ENCODE peak calls at places on chromosome 11, in eight cellular contexts. One of them, this sample, is unnamed.

GRCh38 chr11:44842219-44842618 is 108.5 kb downstream of the TP53I11 start:
- DNase-seq in retinal pigment epithelial cell: no peak
- DNase-seq in neuronal stem cell: no peak
- DNase-seq in CD8-positive, alpha-beta memory T cell: no peak
- DNase-seq in heart right ventricle: no peak
- DNase-seq in fibroblast of the aortic adventitia: peak
- DNase-seq in T follicular helper cell: no peak
- DNase-seq in stimulated activated CD4-positive, alpha-beta T cell treated with anti-CD3 and anti-CD28 coated beads, Interleukin-2, amount 100 ng/mL, for 48 hours: no peak
- DNase-seq in this sample: peak

GRCh38 chr11:132030896-132031295 is 660.5 kb downstream of the NTM start:
- DNase-seq in retinal pigment epithelial cell: no peak
- DNase-seq in neuronal stem cell: no peak
- DNase-seq in CD8-positive, alpha-beta memory T cell: no peak
- DNase-seq in heart right ventricle: no peak
- DNase-seq in fibroblast of the aortic adventitia: peak
- DNase-seq in T follicular helper cell: no peak
- DNase-seq in stimulated activated CD4-positive, alpha-beta T cell treated with anti-CD3 and anti-CD28 coated beads, Interleukin-2, amount 100 ng/mL, for 48 hours: no peak
- DNase-seq in this sample: no peak

GRCh38 chr11:13429836-13430235 is 33.2 kb downstream of the BTBD10 start:
- DNase-seq in retinal pigment epithelial cell: no peak
- DNase-seq in neuronal stem cell: no peak
- DNase-seq in CD8-positive, alpha-beta memory T cell: no peak
- DNase-seq in heart right ventricle: no peak
- DNase-seq in fibroblast of the aortic adventitia: no peak
- DNase-seq in T follicular helper cell: no peak
- DNase-seq in stimulated activated CD4-positive, alpha-beta T cell treated with anti-CD3 and anti-CD28 coated beads, Interleukin-2, amount 100 ng/mL, for 48 hours: no peak
- DNase-seq in this sample: no peak

GRCh38 chr11:64107300-64107699 is 58.6 kb downstream of the MACROD1 start:
- DNase-seq in retinal pigment epithelial cell: no peak
- DNase-seq in neuronal stem cell: no peak
- DNase-seq in CD8-positive, alpha-beta memory T cell: no peak
- DNase-seq in heart right ventricle: no peak
- DNase-seq in fibroblast of the aortic adventitia: no peak
- DNase-seq in T follicular helper cell: no peak
- DNase-seq in stimulated activated CD4-positive, alpha-beta T cell treated with anti-CD3 and anti-CD28 coated beads, Interleukin-2, amount 100 ng/mL, for 48 hours: no peak
- DNase-seq in this sample: no peak

GRCh38 chr11:74981888-74982287 is 6.8 kb upstream of the NEU3 start:
- DNase-seq in retinal pigment epithelial cell: no peak
- DNase-seq in neuronal stem cell: no peak
- DNase-seq in CD8-positive, alpha-beta memory T cell: no peak
- DNase-seq in heart right ventricle: no peak
- DNase-seq in fibroblast of the aortic adventitia: no peak
- DNase-seq in T follicular helper cell: no peak
- DNase-seq in stimulated activated CD4-positive, alpha-beta T cell treated with anti-CD3 and anti-CD28 coated beads, Interleukin-2, amount 100 ng/mL, for 48 hours: no peak
- DNase-seq in this sample: no peak

GRCh38 chr11:68912254-68912653 is 8.6 kb downstream of the IGHMBP2 start:
- DNase-seq in retinal pigment epithelial cell: no peak
- DNase-seq in neuronal stem cell: no peak
- DNase-seq in CD8-positive, alpha-beta memory T cell: no peak
- DNase-seq in heart right ventricle: no peak
- DNase-seq in fibroblast of the aortic adventitia: peak
- DNase-seq in T follicular helper cell: no peak
- DNase-seq in stimulated activated CD4-positive, alpha-beta T cell treated with anti-CD3 and anti-CD28 coated beads, Interleukin-2, amount 100 ng/mL, for 48 hours: no peak
- DNase-seq in this sample: no peak

GRCh38 chr11:66438009-66438503 is 592 bp downstream of the MRPL11 start:
- DNase-seq in retinal pigment epithelial cell: no peak
- DNase-seq in neuronal stem cell: no peak
- DNase-seq in CD8-positive, alpha-beta memory T cell: no peak
- DNase-seq in heart right ventricle: no peak
- DNase-seq in fibroblast of the aortic adventitia: no peak
- DNase-seq in T follicular helper cell: no peak
- DNase-seq in stimulated activated CD4-positive, alpha-beta T cell treated with anti-CD3 and anti-CD28 coated beads, Interleukin-2, amount 100 ng/mL, for 48 hours: no peak
- DNase-seq in this sample: no peak

GRCh38 chr11:111307472-111308108 is 9.2 kb downstream of the POU2AF3 start:
- DNase-seq in retinal pigment epithelial cell: no peak
- DNase-seq in neuronal stem cell: no peak
- DNase-seq in CD8-positive, alpha-beta memory T cell: no peak
- DNase-seq in heart right ventricle: no peak
- DNase-seq in fibroblast of the aortic adventitia: no peak
- DNase-seq in T follicular helper cell: no peak
- DNase-seq in stimulated activated CD4-positive, alpha-beta T cell treated with anti-CD3 and anti-CD28 coated beads, Interleukin-2, amount 100 ng/mL, for 48 hours: no peak
- DNase-seq in this sample: no peak

GRCh38 chr11:93507517-93507916 is 35.7 kb downstream of the SMCO4 start:
- DNase-seq in retinal pigment epithelial cell: no peak
- DNase-seq in neuronal stem cell: no peak
- DNase-seq in CD8-positive, alpha-beta memory T cell: no peak
- DNase-seq in heart right ventricle: no peak
- DNase-seq in fibroblast of the aortic adventitia: no peak
- DNase-seq in T follicular helper cell: no peak
- DNase-seq in stimulated activated CD4-positive, alpha-beta T cell treated with anti-CD3 and anti-CD28 coated beads, Interleukin-2, amount 100 ng/mL, for 48 hours: no peak
- DNase-seq in this sample: no peak

GRCh38 chr11:2525166-2525861 is 80.5 kb downstream of the KCNQ1 start:
- DNase-seq in retinal pigment epithelial cell: no peak
- DNase-seq in neuronal stem cell: no peak
- DNase-seq in CD8-positive, alpha-beta memory T cell: peak
- DNase-seq in heart right ventricle: peak
- DNase-seq in fibroblast of the aortic adventitia: no peak
- DNase-seq in T follicular helper cell: no peak
- DNase-seq in stimulated activated CD4-positive, alpha-beta T cell treated with anti-CD3 and anti-CD28 coated beads, Interleukin-2, amount 100 ng/mL, for 48 hours: no peak
- DNase-seq in this sample: no peak

GRCh38 chr11:64339754-64340408 is at the start of gene CCDC88B:
- DNase-seq in retinal pigment epithelial cell: no peak
- DNase-seq in neuronal stem cell: no peak
- DNase-seq in CD8-positive, alpha-beta memory T cell: peak
- DNase-seq in heart right ventricle: peak
- DNase-seq in fibroblast of the aortic adventitia: no peak
- DNase-seq in T follicular helper cell: peak
- DNase-seq in stimulated activated CD4-positive, alpha-beta T cell treated with anti-CD3 and anti-CD28 coated beads, Interleukin-2, amount 100 ng/mL, for 48 hours: peak
- DNase-seq in this sample: no peak

GRCh38 chr11:115297330-115297729 is 206.9 kb downstream of the CADM1 start:
- DNase-seq in retinal pigment epithelial cell: no peak
- DNase-seq in neuronal stem cell: no peak
- DNase-seq in CD8-positive, alpha-beta memory T cell: no peak
- DNase-seq in heart right ventricle: no peak
- DNase-seq in fibroblast of the aortic adventitia: no peak
- DNase-seq in T follicular helper cell: no peak
- DNase-seq in stimulated activated CD4-positive, alpha-beta T cell treated with anti-CD3 and anti-CD28 coated beads, Interleukin-2, amount 100 ng/mL, for 48 hours: no peak
- DNase-seq in this sample: peak

GRCh38 chr11:44300881-44301855 is 8.8 kb downstream of the ALX4 start:
- DNase-seq in retinal pigment epithelial cell: no peak
- DNase-seq in neuronal stem cell: no peak
- DNase-seq in CD8-positive, alpha-beta memory T cell: no peak
- DNase-seq in heart right ventricle: no peak
- DNase-seq in fibroblast of the aortic adventitia: no peak
- DNase-seq in T follicular helper cell: no peak
- DNase-seq in stimulated activated CD4-positive, alpha-beta T cell treated with anti-CD3 and anti-CD28 coated beads, Interleukin-2, amount 100 ng/mL, for 48 hours: no peak
- DNase-seq in this sample: peak

GRCh38 chr11:60122414-60123036 is 34.1 kb downstream of the MS4A2 start:
- DNase-seq in retinal pigment epithelial cell: no peak
- DNase-seq in neuronal stem cell: no peak
- DNase-seq in CD8-positive, alpha-beta memory T cell: no peak
- DNase-seq in heart right ventricle: no peak
- DNase-seq in fibroblast of the aortic adventitia: no peak
- DNase-seq in T follicular helper cell: no peak
- DNase-seq in stimulated activated CD4-positive, alpha-beta T cell treated with anti-CD3 and anti-CD28 coated beads, Interleukin-2, amount 100 ng/mL, for 48 hours: no peak
- DNase-seq in this sample: no peak

GRCh38 chr11:83073248-83073647 is 1.6 kb upstream of the RAB30 start:
- DNase-seq in retinal pigment epithelial cell: no peak
- DNase-seq in neuronal stem cell: no peak
- DNase-seq in CD8-positive, alpha-beta memory T cell: no peak
- DNase-seq in heart right ventricle: no peak
- DNase-seq in fibroblast of the aortic adventitia: no peak
- DNase-seq in T follicular helper cell: no peak
- DNase-seq in stimulated activated CD4-positive, alpha-beta T cell treated with anti-CD3 and anti-CD28 coated beads, Interleukin-2, amount 100 ng/mL, for 48 hours: no peak
- DNase-seq in this sample: no peak

GRCh38 chr11:94676769-94677168 is 91.4 kb upstream of the AMOTL1 start:
- DNase-seq in retinal pigment epithelial cell: no peak
- DNase-seq in neuronal stem cell: no peak
- DNase-seq in CD8-positive, alpha-beta memory T cell: no peak
- DNase-seq in heart right ventricle: no peak
- DNase-seq in fibroblast of the aortic adventitia: no peak
- DNase-seq in T follicular helper cell: no peak
- DNase-seq in stimulated activated CD4-positive, alpha-beta T cell treated with anti-CD3 and anti-CD28 coated beads, Interleukin-2, amount 100 ng/mL, for 48 hours: no peak
- DNase-seq in this sample: no peak

GRCh38 chr11:36088234-36088975 is 144.5 kb downstream of the LDLRAD3 start:
- DNase-seq in retinal pigment epithelial cell: no peak
- DNase-seq in neuronal stem cell: no peak
- DNase-seq in CD8-positive, alpha-beta memory T cell: no peak
- DNase-seq in heart right ventricle: no peak
- DNase-seq in fibroblast of the aortic adventitia: peak
- DNase-seq in T follicular helper cell: no peak
- DNase-seq in stimulated activated CD4-positive, alpha-beta T cell treated with anti-CD3 and anti-CD28 coated beads, Interleukin-2, amount 100 ng/mL, for 48 hours: no peak
- DNase-seq in this sample: no peak

GRCh38 chr11:57798905-57799559 is 37.4 kb downstream of the CTNND1 start:
- DNase-seq in retinal pigment epithelial cell: no peak
- DNase-seq in neuronal stem cell: no peak
- DNase-seq in CD8-positive, alpha-beta memory T cell: no peak
- DNase-seq in heart right ventricle: no peak
- DNase-seq in fibroblast of the aortic adventitia: peak
- DNase-seq in T follicular helper cell: no peak
- DNase-seq in stimulated activated CD4-positive, alpha-beta T cell treated with anti-CD3 and anti-CD28 coated beads, Interleukin-2, amount 100 ng/mL, for 48 hours: no peak
- DNase-seq in this sample: peak

GRCh38 chr11:6298605-6299004 is 21.7 kb downstream of the CAVIN3 start:
- DNase-seq in retinal pigment epithelial cell: no peak
- DNase-seq in neuronal stem cell: no peak
- DNase-seq in CD8-positive, alpha-beta memory T cell: no peak
- DNase-seq in heart right ventricle: peak
- DNase-seq in fibroblast of the aortic adventitia: peak
- DNase-seq in T follicular helper cell: no peak
- DNase-seq in stimulated activated CD4-positive, alpha-beta T cell treated with anti-CD3 and anti-CD28 coated beads, Interleukin-2, amount 100 ng/mL, for 48 hours: no peak
- DNase-seq in this sample: no peak

GRCh38 chr11:45664376-45665205 is 831 bp downstream of the CHST1 start:
- DNase-seq in retinal pigment epithelial cell: no peak
- DNase-seq in neuronal stem cell: no peak
- DNase-seq in CD8-positive, alpha-beta memory T cell: no peak
- DNase-seq in heart right ventricle: no peak
- DNase-seq in fibroblast of the aortic adventitia: no peak
- DNase-seq in T follicular helper cell: no peak
- DNase-seq in stimulated activated CD4-positive, alpha-beta T cell treated with anti-CD3 and anti-CD28 coated beads, Interleukin-2, amount 100 ng/mL, for 48 hours: no peak
- DNase-seq in this sample: no peak

GRCh38 chr11:121928597-121929580 is 187.1 kb downstream of the BLID start:
- DNase-seq in retinal pigment epithelial cell: no peak
- DNase-seq in neuronal stem cell: peak
- DNase-seq in CD8-positive, alpha-beta memory T cell: no peak
- DNase-seq in heart right ventricle: no peak
- DNase-seq in fibroblast of the aortic adventitia: no peak
- DNase-seq in T follicular helper cell: no peak
- DNase-seq in stimulated activated CD4-positive, alpha-beta T cell treated with anti-CD3 and anti-CD28 coated beads, Interleukin-2, amount 100 ng/mL, for 48 hours: no peak
- DNase-seq in this sample: no peak

GRCh38 chr11:105181100-105181499 is 41.5 kb upstream of the CARD18 start:
- DNase-seq in retinal pigment epithelial cell: peak
- DNase-seq in neuronal stem cell: no peak
- DNase-seq in CD8-positive, alpha-beta memory T cell: no peak
- DNase-seq in heart right ventricle: no peak
- DNase-seq in fibroblast of the aortic adventitia: peak
- DNase-seq in T follicular helper cell: no peak
- DNase-seq in stimulated activated CD4-positive, alpha-beta T cell treated with anti-CD3 and anti-CD28 coated beads, Interleukin-2, amount 100 ng/mL, for 48 hours: no peak
- DNase-seq in this sample: peak

GRCh38 chr11:93935826-93936225 is 85.3 kb upstream of the HEPHL1 start:
- DNase-seq in retinal pigment epithelial cell: no peak
- DNase-seq in neuronal stem cell: no peak
- DNase-seq in CD8-positive, alpha-beta memory T cell: no peak
- DNase-seq in heart right ventricle: no peak
- DNase-seq in fibroblast of the aortic adventitia: no peak
- DNase-seq in T follicular helper cell: no peak
- DNase-seq in stimulated activated CD4-positive, alpha-beta T cell treated with anti-CD3 and anti-CD28 coated beads, Interleukin-2, amount 100 ng/mL, for 48 hours: no peak
- DNase-seq in this sample: no peak

GRCh38 chr11:46381836-46382643 is 571 bp downstream of the MDK start:
- DNase-seq in retinal pigment epithelial cell: no peak
- DNase-seq in neuronal stem cell: no peak
- DNase-seq in CD8-positive, alpha-beta memory T cell: no peak
- DNase-seq in heart right ventricle: peak
- DNase-seq in fibroblast of the aortic adventitia: no peak
- DNase-seq in T follicular helper cell: no peak
- DNase-seq in stimulated activated CD4-positive, alpha-beta T cell treated with anti-CD3 and anti-CD28 coated beads, Interleukin-2, amount 100 ng/mL, for 48 hours: no peak
- DNase-seq in this sample: no peak

GRCh38 chr11:69443138-69443967 is 38.1 kb upstream of the LINC01488 start:
- DNase-seq in retinal pigment epithelial cell: peak
- DNase-seq in neuronal stem cell: peak
- DNase-seq in CD8-positive, alpha-beta memory T cell: peak
- DNase-seq in heart right ventricle: peak
- DNase-seq in fibroblast of the aortic adventitia: peak
- DNase-seq in T follicular helper cell: peak
- DNase-seq in stimulated activated CD4-positive, alpha-beta T cell treated with anti-CD3 and anti-CD28 coated beads, Interleukin-2, amount 100 ng/mL, for 48 hours: peak
- DNase-seq in this sample: peak

GRCh38 chr11:8094656-8095055 is 13.6 kb downstream of the TUB start:
- DNase-seq in retinal pigment epithelial cell: no peak
- DNase-seq in neuronal stem cell: no peak
- DNase-seq in CD8-positive, alpha-beta memory T cell: no peak
- DNase-seq in heart right ventricle: no peak
- DNase-seq in fibroblast of the aortic adventitia: no peak
- DNase-seq in T follicular helper cell: no peak
- DNase-seq in stimulated activated CD4-positive, alpha-beta T cell treated with anti-CD3 and anti-CD28 coated beads, Interleukin-2, amount 100 ng/mL, for 48 hours: no peak
- DNase-seq in this sample: no peak

GRCh38 chr11:129695543-129696308 is 119.9 kb upstream of the TMEM45B start:
- DNase-seq in retinal pigment epithelial cell: peak
- DNase-seq in neuronal stem cell: peak
- DNase-seq in CD8-positive, alpha-beta memory T cell: peak
- DNase-seq in heart right ventricle: peak
- DNase-seq in fibroblast of the aortic adventitia: peak
- DNase-seq in T follicular helper cell: peak
- DNase-seq in stimulated activated CD4-positive, alpha-beta T cell treated with anti-CD3 and anti-CD28 coated beads, Interleukin-2, amount 100 ng/mL, for 48 hours: peak
- DNase-seq in this sample: peak

GRCh38 chr11:121452609-121453150 is at the start of gene SORL1-AS1:
- DNase-seq in retinal pigment epithelial cell: no peak
- DNase-seq in neuronal stem cell: no peak
- DNase-seq in CD8-positive, alpha-beta memory T cell: peak
- DNase-seq in heart right ventricle: no peak
- DNase-seq in fibroblast of the aortic adventitia: no peak
- DNase-seq in T follicular helper cell: peak
- DNase-seq in stimulated activated CD4-positive, alpha-beta T cell treated with anti-CD3 and anti-CD28 coated beads, Interleukin-2, amount 100 ng/mL, for 48 hours: peak
- DNase-seq in this sample: peak

GRCh38 chr11:80379620-80380278 is 938.9 kb upstream of the TENM4 start:
- DNase-seq in retinal pigment epithelial cell: no peak
- DNase-seq in neuronal stem cell: no peak
- DNase-seq in CD8-positive, alpha-beta memory T cell: no peak
- DNase-seq in heart right ventricle: no peak
- DNase-seq in fibroblast of the aortic adventitia: no peak
- DNase-seq in T follicular helper cell: no peak
- DNase-seq in stimulated activated CD4-positive, alpha-beta T cell treated with anti-CD3 and anti-CD28 coated beads, Interleukin-2, amount 100 ng/mL, for 48 hours: no peak
- DNase-seq in this sample: no peak

GRCh38 chr11:23755076-23755475 is 741.8 kb upstream of the LUZP2 start:
- DNase-seq in retinal pigment epithelial cell: no peak
- DNase-seq in neuronal stem cell: no peak
- DNase-seq in CD8-positive, alpha-beta memory T cell: no peak
- DNase-seq in heart right ventricle: no peak
- DNase-seq in fibroblast of the aortic adventitia: peak
- DNase-seq in T follicular helper cell: no peak
- DNase-seq in stimulated activated CD4-positive, alpha-beta T cell treated with anti-CD3 and anti-CD28 coated beads, Interleukin-2, amount 100 ng/mL, for 48 hours: no peak
- DNase-seq in this sample: no peak

GRCh38 chr11:75100314-75100713 is 3.6 kb upstream of the OR2AT4 start:
- DNase-seq in retinal pigment epithelial cell: no peak
- DNase-seq in neuronal stem cell: no peak
- DNase-seq in CD8-positive, alpha-beta memory T cell: no peak
- DNase-seq in heart right ventricle: no peak
- DNase-seq in fibroblast of the aortic adventitia: peak
- DNase-seq in T follicular helper cell: no peak
- DNase-seq in stimulated activated CD4-positive, alpha-beta T cell treated with anti-CD3 and anti-CD28 coated beads, Interleukin-2, amount 100 ng/mL, for 48 hours: peak
- DNase-seq in this sample: peak

GRCh38 chr11:88206746-88207145 is 31.5 kb upstream of the RAB38 start:
- DNase-seq in retinal pigment epithelial cell: no peak
- DNase-seq in neuronal stem cell: no peak
- DNase-seq in CD8-positive, alpha-beta memory T cell: no peak
- DNase-seq in heart right ventricle: no peak
- DNase-seq in fibroblast of the aortic adventitia: peak
- DNase-seq in T follicular helper cell: no peak
- DNase-seq in stimulated activated CD4-positive, alpha-beta T cell treated with anti-CD3 and anti-CD28 coated beads, Interleukin-2, amount 100 ng/mL, for 48 hours: no peak
- DNase-seq in this sample: peak

GRCh38 chr11:116701876-116702275 is 70.9 kb downstream of the BUD13 start:
- DNase-seq in retinal pigment epithelial cell: no peak
- DNase-seq in neuronal stem cell: no peak
- DNase-seq in CD8-positive, alpha-beta memory T cell: no peak
- DNase-seq in heart right ventricle: no peak
- DNase-seq in fibroblast of the aortic adventitia: no peak
- DNase-seq in T follicular helper cell: no peak
- DNase-seq in stimulated activated CD4-positive, alpha-beta T cell treated with anti-CD3 and anti-CD28 coated beads, Interleukin-2, amount 100 ng/mL, for 48 hours: no peak
- DNase-seq in this sample: no peak

GRCh38 chr11:94553938-94554337 is 10.2 kb downstream of the FUT4 start:
- DNase-seq in retinal pigment epithelial cell: peak
- DNase-seq in neuronal stem cell: no peak
- DNase-seq in CD8-positive, alpha-beta memory T cell: no peak
- DNase-seq in heart right ventricle: no peak
- DNase-seq in fibroblast of the aortic adventitia: peak
- DNase-seq in T follicular helper cell: no peak
- DNase-seq in stimulated activated CD4-positive, alpha-beta T cell treated with anti-CD3 and anti-CD28 coated beads, Interleukin-2, amount 100 ng/mL, for 48 hours: no peak
- DNase-seq in this sample: no peak

This sample was measured in trophoblast cell.